ENCODE peak calls at places on chromosome X, in eight cellular contexts. A is heart left ventricle; H is ecto neural progenitor cell; E is aorta; R is activated T-cell treated with anti-CD3 and anti-CD28 coated beads for 24 hours; B is CD4-positive, alpha-beta memory T cell; N is effector memory CD8-positive, alpha-beta T cell; F is activated CD8-positive, alpha-beta T cell treated with anti-CD3 and anti-CD28 coated beads, Interleukin-2, amount 10 ng/mL, durations not matched to agents 7 days and 5 days. V is an unnamed sample.

GRCh38 chrX:135977611-135978010 is 3.8 kb upstream of the MMGT1 start:
- DNase-seq in A (no peak), H (no peak), E (no peak), R (no peak), B (no peak), N (no peak), F (no peak), V (no peak)

GRCh38 chrX:68753218-68753617 is 75.6 kb upstream of the EFNB1 start:
- DNase-seq in A (no peak), H (no peak), E (no peak), R (no peak), B (no peak), N (no peak), F (no peak), V (no peak)

GRCh38 chrX:67724359-67725110 is 180.7 kb downstream of the AR start:
- DNase-seq in A (no peak), H (no peak), E (no peak), R (no peak), B (no peak), N (no peak), F (no peak), V (no peak)

GRCh38 chrX:68685722-68686683 is 38.5 kb downstream of the STARD8 start:
- DNase-seq in A (peak), H (peak), E (peak), R (peak), B (no peak), N (no peak), F (peak), V (no peak)

GRCh38 chrX:105725228-105725627 is 97.1 kb upstream of the NRK start:
- DNase-seq in A (no peak), H (no peak), E (no peak), R (no peak), B (no peak), N (no peak), F (no peak), V (no peak)

GRCh38 chrX:11272863-11273262 is 20.4 kb upstream of the AMELX start:
- DNase-seq in A (no peak), H (no peak), E (no peak), R (no peak), B (no peak), N (no peak), F (no peak), V (no peak)

GRCh38 chrX:64395568-64395929 is 297 bp upstream of the MTMR8 start:
- DNase-seq in A (no peak), H (no peak), E (no peak), R (no peak), B (no peak), N (no peak), F (no peak), V (no peak)

GRCh38 chrX:16175329-16175728 is 8.0 kb downstream of the MAGEB17 start:
- DNase-seq in A (no peak), H (no peak), E (no peak), R (no peak), B (no peak), N (no peak), F (no peak), V (no peak)

GRCh38 chrX:2410279-2411020 is 90.3 kb downstream of the DHRSX start:
- DNase-seq in A (no peak), H (no peak), E (no peak), R (no peak), B (no peak), N (no peak), F (no peak), V (no peak)

GRCh38 chrX:18390941-18391538 is 34.4 kb upstream of the CDKL5 start:
- DNase-seq in A (peak), H (peak), E (peak), R (peak), B (peak), N (peak), F (peak), V (peak)

GRCh38 chrX:143648705-143649104 is 12.8 kb upstream of the SLITRK4 start:
- DNase-seq in A (no peak), H (no peak), E (no peak), R (no peak), B (no peak), N (no peak), F (no peak), V (no peak)

GRCh38 chrX:39453847-39454645 is 643.7 kb downstream of the BCOR start:
- DNase-seq in A (no peak), H (no peak), E (no peak), R (no peak), B (no peak), N (no peak), F (no peak), V (no peak)

GRCh38 chrX:12010436-12010835 is 127.8 kb upstream of the FRMPD4 start:
- DNase-seq in A (no peak), H (no peak), E (no peak), R (no peak), B (no peak), N (no peak), F (no peak), V (no peak)

GRCh38 chrX:33607042-33607595 is 395.8 kb upstream of the DMD start:
- DNase-seq in A (no peak), H (no peak), E (no peak), R (no peak), B (no peak), N (no peak), F (no peak), V (no peak)

GRCh38 chrX:46611658-46612362 is 38.2 kb downstream of the CHST7 start:
- DNase-seq in A (no peak), H (no peak), E (no peak), R (no peak), B (peak), N (peak), F (peak), V (no peak)

GRCh38 chrX:77527233-77528001 is 80.2 kb downstream of the FGF16 start:
- DNase-seq in A (peak), H (peak), E (peak), R (no peak), B (no peak), N (no peak), F (no peak), V (no peak)

GRCh38 chrX:150408561-150408960 is 45.4 kb downstream of the MAMLD1 start:
- DNase-seq in A (no peak), H (no peak), E (no peak), R (no peak), B (no peak), N (no peak), F (no peak), V (no peak)

GRCh38 chrX:56113785-56114436 is 118.2 kb upstream of the KLF8 start:
- DNase-seq in A (no peak), H (peak), E (peak), R (no peak), B (no peak), N (no peak), F (no peak), V (no peak)

GRCh38 chrX:39753296-39753996 is 344.3 kb downstream of the BCOR start:
- DNase-seq in A (no peak), H (no peak), E (no peak), R (no peak), B (no peak), N (no peak), F (no peak), V (no peak)

GRCh38 chrX:2489446-2490445 is 11.0 kb downstream of the DHRSX start:
- DNase-seq in A (no peak), H (no peak), E (no peak), R (no peak), B (no peak), N (no peak), F (no peak), V (no peak)

GRCh38 chrX:9746148-9746880 is 19.3 kb downstream of the GPR143 start:
- DNase-seq in A (no peak), H (no peak), E (no peak), R (no peak), B (no peak), N (no peak), F (no peak), V (no peak)

GRCh38 chrX:150364347-150365050 is 1.4 kb downstream of the MAMLD1 start:
- DNase-seq in A (no peak), H (peak), E (peak), R (no peak), B (peak), N (peak), F (peak), V (peak)

GRCh38 chrX:109783712-109784109 is 50.7 kb upstream of the ACSL4 start:
- DNase-seq in A (no peak), H (no peak), E (no peak), R (no peak), B (no peak), N (no peak), F (no peak), V (no peak)

GRCh38 chrX:110992611-110993010 is 103.4 kb upstream of the PAK3 start:
- DNase-seq in A (no peak), H (no peak), E (no peak), R (no peak), B (peak), N (no peak), F (peak), V (peak)

V was measured in stimulated activated naive CD8-positive, alpha-beta T cell treated with anti-CD3 and anti-CD28 coated beads, Interleukin-15, amount 100 ng/mL, for 72 hours.